ENCODE peak calls at places on chromosome 12, in four cellular contexts. One of them, this sample, is unnamed.

GRCh38 chr12:94263011-94263786 is 114.8 kb downstream of the PLXNC1 start:
- DNase-seq in AG09309: no peak
- DNase-seq in DND-41: peak; percentile 72
- DNase-seq in breast epithelium: no peak
- DNase-seq in this sample: no peak

GRCh38 chr12:122836027-122836921 is 1.0 kb downstream of the HIP1R start:
- DNase-seq in AG09309: no peak
- DNase-seq in DND-41: peak; percentile 58
- DNase-seq in breast epithelium: peak; percentile 71
- DNase-seq in this sample: no peak

GRCh38 chr12:11649413-11650278 is at the start of gene ETV6:
- DNase-seq in DND-41: peak; percentile 86
- DNase-seq in AG09309: peak; percentile 69
- DNase-seq in breast epithelium: peak; percentile 70
- DNase-seq in this sample: peak; percentile 81

GRCh38 chr12:125310461-125310860 is 245.2 kb downstream of the AACS start:
- DNase-seq in DND-41: no peak
- DNase-seq in breast epithelium: no peak
- DNase-seq in AG09309: no peak
- DNase-seq in this sample: no peak

GRCh38 chr12:132966676-132967415 is 10.7 kb upstream of the ZNF605 start:
- DNase-seq in DND-41: no peak
- DNase-seq in AG09309: no peak
- DNase-seq in breast epithelium: no peak
- DNase-seq in this sample: no peak

GRCh38 chr12:77940011-77940423 is 109.3 kb downstream of the NAV3 start:
- DNase-seq in DND-41: no peak
- DNase-seq in AG09309: peak; percentile 73
- DNase-seq in breast epithelium: no peak
- DNase-seq in this sample: peak; percentile 41

GRCh38 chr12:120922279-120922678 is 18.1 kb upstream of the SPPL3 start:
- DNase-seq in DND-41: no peak
- DNase-seq in AG09309: no peak
- DNase-seq in breast epithelium: no peak
- DNase-seq in this sample: no peak

GRCh38 chr12:74791365-74791764 is 253.7 kb downstream of the ATXN7L3B start:
- DNase-seq in breast epithelium: no peak
- DNase-seq in DND-41: no peak
- DNase-seq in AG09309: no peak
- DNase-seq in this sample: no peak

GRCh38 chr12:57241556-57242310 is 9.3 kb downstream of the STAC3 start:
- DNase-seq in AG09309: no peak
- DNase-seq in DND-41: no peak
- DNase-seq in breast epithelium: no peak
- DNase-seq in this sample: no peak

GRCh38 chr12:14010989-14011388 is 29.6 kb upstream of the GRIN2B start:
- DNase-seq in AG09309: no peak
- DNase-seq in DND-41: no peak
- DNase-seq in breast epithelium: no peak
- DNase-seq in this sample: no peak

GRCh38 chr12:128637616-128638606 is 185.8 kb downstream of the SLC15A4 start:
- DNase-seq in breast epithelium: no peak
- DNase-seq in DND-41: no peak
- DNase-seq in AG09309: no peak
- DNase-seq in this sample: no peak

GRCh38 chr12:71948390-71948789 is 9.7 kb downstream of the TPH2 start:
- DNase-seq in AG09309: no peak
- DNase-seq in breast epithelium: no peak
- DNase-seq in DND-41: no peak
- DNase-seq in this sample: no peak

GRCh38 chr12:126547905-126548304 is 1482.7 kb downstream of the AACS start:
- DNase-seq in breast epithelium: no peak
- DNase-seq in DND-41: no peak
- DNase-seq in AG09309: no peak
- DNase-seq in this sample: no peak

GRCh38 chr12:118436002-118436724 is 59.8 kb downstream of the SUDS3 start:
- DNase-seq in AG09309: no peak
- DNase-seq in DND-41: no peak
- DNase-seq in breast epithelium: no peak
- DNase-seq in this sample: no peak

GRCh38 chr12:69682136-69682755 is 16.9 kb downstream of the BEST3 start:
- DNase-seq in breast epithelium: no peak
- DNase-seq in DND-41: no peak
- DNase-seq in AG09309: no peak
- DNase-seq in this sample: no peak

GRCh38 chr12:104624529-104624928 is 167.8 kb downstream of the CHST11 start:
- DNase-seq in DND-41: no peak
- DNase-seq in breast epithelium: no peak
- DNase-seq in AG09309: no peak
- DNase-seq in this sample: no peak

GRCh38 chr12:67721216-67721615 is 72.7 kb downstream of the DYRK2 start:
- DNase-seq in AG09309: no peak
- DNase-seq in DND-41: no peak
- DNase-seq in breast epithelium: no peak
- DNase-seq in this sample: no peak

GRCh38 chr12:120751389-120751788 is 25.8 kb downstream of the ACADS start:
- DNase-seq in DND-41: no peak
- DNase-seq in breast epithelium: no peak
- DNase-seq in AG09309: no peak
- DNase-seq in this sample: no peak

GRCh38 chr12:49442915-49443314 is 75.7 kb downstream of the SPATS2 start:
- DNase-seq in DND-41: no peak
- DNase-seq in AG09309: no peak
- DNase-seq in breast epithelium: no peak
- DNase-seq in this sample: no peak
- TF ChIP-seq CTCF in DND-41: no peak
- TF ChIP-seq CTCF in AG09309: no peak
- TF ChIP-seq CTCF in breast epithelium: no peak
- TF ChIP-seq CTCF in this sample: no peak

GRCh38 chr12:52227767-52228166 is 5.3 kb upstream of the KRT7 start:
- DNase-seq in breast epithelium: no peak
- DNase-seq in AG09309: no peak
- DNase-seq in DND-41: no peak
- DNase-seq in this sample: no peak
- H3K4me3 ChIP-seq in breast epithelium: no peak overlapping the region
- H3K4me3 ChIP-seq in AG09309: no peak overlapping the region
- H3K4me3 ChIP-seq in DND-41: no peak overlapping the region
- H3K4me3 ChIP-seq in this sample: no peak overlapping the region

GRCh38 chr12:39807043-39807442 is 187.4 kb upstream of the ABCD2 start:
- DNase-seq in DND-41: no peak
- DNase-seq in AG09309: no peak
- DNase-seq in breast epithelium: no peak
- DNase-seq in this sample: no peak
- TF ChIP-seq CTCF in DND-41: no peak
- TF ChIP-seq CTCF in AG09309: peak; percentile 34
- TF ChIP-seq CTCF in breast epithelium: no peak
- TF ChIP-seq CTCF in this sample: peak; percentile 9

GRCh38 chr12:95547522-95548055 is 3.7 kb downstream of the USP44 start:
- DNase-seq in AG09309: peak; percentile 1
- DNase-seq in DND-41: no peak
- DNase-seq in breast epithelium: peak; percentile 32
- DNase-seq in this sample: no peak
- H3K4me3 ChIP-seq in AG09309: no peak overlapping the region
- H3K4me3 ChIP-seq in DND-41: peak overlapping the region; percentile 29
- H3K4me3 ChIP-seq in breast epithelium: peak overlapping the region; percentile 93
- H3K4me3 ChIP-seq in this sample: peak overlapping the region; percentile 67

DNA sequence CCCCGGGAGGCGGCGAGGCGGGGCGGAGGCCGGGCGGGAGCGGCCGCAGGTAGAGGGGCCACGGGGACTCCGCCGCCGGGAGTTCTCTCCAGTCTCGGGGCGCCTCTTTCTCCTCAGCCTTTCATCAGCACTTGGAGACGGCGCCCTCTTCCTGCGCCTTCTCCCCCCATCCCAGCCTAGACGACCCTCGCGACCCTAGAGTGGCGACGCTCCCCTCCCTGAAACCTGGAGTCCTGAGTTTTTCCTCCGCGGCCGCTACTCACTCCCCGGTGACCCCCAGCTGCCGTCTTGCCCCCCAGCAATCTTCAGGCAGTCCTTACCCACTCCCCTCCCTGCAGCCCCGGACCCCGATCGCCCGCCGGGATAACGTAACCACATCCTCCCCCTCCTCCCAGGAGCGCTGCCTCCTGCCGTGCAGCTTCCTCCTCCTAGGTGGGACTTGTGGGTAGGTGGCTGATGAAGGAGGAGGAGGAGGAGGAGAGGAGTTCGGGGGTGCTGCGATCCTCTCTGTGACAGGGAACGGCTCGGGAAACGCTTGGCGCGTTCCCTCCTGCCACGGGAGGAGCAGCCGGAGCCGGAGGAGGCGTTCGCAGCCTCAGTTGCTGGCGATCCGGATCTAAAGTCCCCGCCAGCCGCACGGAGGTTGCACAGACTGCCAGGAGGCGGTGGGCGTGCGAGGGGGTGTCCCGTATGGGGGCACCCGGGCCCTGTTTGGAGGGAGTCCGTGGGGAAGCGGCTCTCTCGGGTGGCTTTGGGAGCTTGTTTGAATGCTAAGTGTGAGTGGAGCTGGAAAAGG is 889 bp downstream of the PLEKHA5 start:
- DNase-seq in AG09309: no peak
- DNase-seq in DND-41: peak; percentile 73
- DNase-seq in breast epithelium: peak; percentile 24
- DNase-seq in this sample: no peak
- TF ChIP-seq CTCF in AG09309: no peak
- TF ChIP-seq CTCF in DND-41: no peak
- TF ChIP-seq CTCF in breast epithelium: no peak
- TF ChIP-seq CTCF in this sample: no peak

This sample was measured in astrocyte of the cerebellum.